ENCODE peak calls at places on chromosomes 12 and 14, in six cellular contexts. Q, T, A, U, O and V are unnamed samples.

GRCh38 chr14:74979442-74980397 is 23.0 kb upstream of the EIF2B2 start:
- DNase-seq in Q (no peak), T (no peak), A (no peak), U (peak), O (no peak), V (peak)

GRCh38 chr12:22733756-22734155 is 108.8 kb downstream of the ETNK1 start:
- DNase-seq in Q (no peak), T (no peak), A (no peak), U (no peak), O (no peak), V (peak)

GRCh38 chr12:43210437-43211197 is 341.4 kb downstream of the ADAMTS20 start:
- DNase-seq in Q (no peak), T (no peak), A (no peak), U (no peak), O (peak), V (peak)

GRCh38 chr12:39573971-39574370 is 45.6 kb downstream of the ABCD2 start:
- DNase-seq in Q (no peak), T (no peak), A (no peak), U (no peak), O (no peak), V (no peak)

GRCh38 chr12:69484428-69484827 is 14.2 kb downstream of the FRS2 start:
- DNase-seq in Q (no peak), T (peak), A (no peak), U (no peak), O (no peak), V (no peak)

GRCh38 chr12:108090932-108091331 is 38.2 kb upstream of the WSCD2 start:
- DNase-seq in Q (no peak), T (no peak), A (no peak), U (no peak), O (no peak), V (no peak)

GRCh38 chr12:103626498-103626897 is 39.4 kb downstream of the STAB2 start:
- DNase-seq in Q (no peak), T (no peak), A (no peak), U (no peak), O (peak), V (peak)

GRCh38 chr12:115451785-115452736 is 768.1 kb upstream of the TBX3 start:
- DNase-seq in Q (peak), T (peak), A (peak), U (no peak), O (peak), V (no peak)